ENCODE peak calls at places on chromosomes 6 and 20, in seven cellular contexts. B is fibroblast of gingiva, J is pulmonary artery endothelial cell, K is left cardiac atrium, U is posterior vena cava, H is NCI-H146, A is T-helper 17 cell. L is an unnamed sample.

GRCh38 chr20:6630494-6630893 is 137.0 kb upstream of the BMP2 start:
- DNase-seq in B (no peak), J (no peak), K (no peak), U (no peak), H (no peak), A (no peak), L (no peak)

GRCh38 chr6:68497927-68498326 is 137.2 kb upstream of the ADGRB3 start:
- DNase-seq in B (peak), J (no peak), K (no peak), U (no peak), H (no peak), A (no peak), L (no peak)

GRCh38 chr20:18252597-18253451 is 35.5 kb upstream of the ZNF133 start:
- DNase-seq in B (no peak), J (no peak), K (no peak), U (no peak), H (no peak), A (no peak), L (no peak)

GRCh38 chr6:105810105-105810921 is 275.8 kb upstream of the PRDM1 start:
- DNase-seq in B (peak), J (peak), K (peak), U (no peak), H (no peak), A (no peak), L (no peak)

GRCh38 chr6:121944361-121944760 is 455.1 kb upstream of the HSF2 start:
- DNase-seq in B (peak), J (no peak), K (no peak), U (no peak), H (no peak), A (no peak), L (no peak)

GRCh38 chr20:44716309-44717106 is 1.3 kb downstream of the CCN5 start:
- DNase-seq in B (no peak), J (no peak), K (no peak), U (peak), H (no peak), A (no peak), L (no peak)

GRCh38 chr6:68642977-68643376 is 7.9 kb downstream of the ADGRB3 start:
- DNase-seq in B (no peak), J (no peak), K (no peak), U (no peak), H (no peak), A (no peak), L (no peak)

GRCh38 chr20:62201173-62202082 is 18.6 kb downstream of the MTG2 start:
- DNase-seq in B (no peak), J (no peak), K (peak), U (peak), H (no peak), A (no peak), L (no peak)

GRCh38 chr6:13351271-13351670 is 22.9 kb upstream of the TBC1D7 start:
- DNase-seq in B (no peak), J (no peak), K (no peak), U (no peak), H (no peak), A (no peak), L (no peak)

GRCh38 chr6:150294713-150295112 is 74.1 kb upstream of the IYD start:
- DNase-seq in B (no peak), J (no peak), K (no peak), U (no peak), H (no peak), A (no peak), L (no peak)

GRCh38 chr6:139632798-139633197 is 258.4 kb upstream of the CITED2 start:
- DNase-seq in B (no peak), J (no peak), K (no peak), U (no peak), H (no peak), A (no peak), L (no peak)

GRCh38 chr20:5078399-5078958 is 41.3 kb downstream of the PCNA start:
- DNase-seq in B (peak), J (peak), K (peak), U (peak), H (no peak), A (peak), L (no peak)